ENCODE peak calls at places on chromosomes 5 and 9, in five cellular contexts. L is epithelial cell of esophagus, H is iPS-NIHi11, D is NCI-H1930, V is Calu3. P is an unnamed sample.

GRCh38 chr5:68274847-68275700 is 59.5 kb downstream of the PIK3R1 start:
- DNase-seq in H (no peak), D (no peak), V (no peak), L (no peak), P (no peak)

GRCh38 chr9:135224921-135225541 is 137.6 kb downstream of the OLFM1 start:
- DNase-seq in D (no peak), V (no peak), H (no peak), L (no peak), P (no peak)

GRCh38 chr9:74366111-74366510 is 131.0 kb upstream of the RORB start:
- DNase-seq in H (no peak), D (no peak), V (no peak), L (no peak), P (no peak)

GRCh38 chr5:158699336-158699735 is 400.4 kb downstream of the EBF1 start:
- DNase-seq in V (no peak), D (no peak), H (no peak), L (no peak), P (no peak)

GRCh38 chr9:135888766-135889394 is 18.5 kb downstream of the CAMSAP1 start:
- DNase-seq in D (no peak), V (no peak), H (no peak), L (peak), P (no peak)

GRCh38 chr5:136133416-136134383 is 1.1 kb downstream of the SMAD5 start:
- DNase-seq in L (peak), D (no peak), H (peak), V (peak), P (peak)

GRCh38 chr5:150001660-150002493 is 1.3 kb downstream of the HMGXB3 start:
- DNase-seq in H (peak), L (peak), V (peak), D (no peak), P (peak)

GRCh38 chr5:13511442-13511841 is 433.0 kb downstream of the DNAH5 start:
- DNase-seq in L (peak), D (peak), H (no peak), V (no peak), P (no peak)

GRCh38 chr5:761854-762685 is 22.5 kb downstream of the ZDHHC11B start:
- DNase-seq in V (no peak), L (no peak), D (no peak), H (peak), P (no peak)

GRCh38 chr9:113471143-113471542 is 7.6 kb downstream of the RGS3 start:
- DNase-seq in H (no peak), L (no peak), D (no peak), V (no peak), P (no peak)

GRCh38 chr9:137787786-137788505 is 89.6 kb upstream of the CACNA1B start:
- DNase-seq in D (no peak), V (no peak), H (no peak), L (no peak), P (no peak)

GRCh38 chr5:173228639-173229380 is 6.2 kb downstream of the NKX2-5 start:
- DNase-seq in V (no peak), L (no peak), D (no peak), H (no peak), P (no peak)

GRCh38 chr5:143247134-143247815 is 156.2 kb downstream of the NR3C1 start:
- DNase-seq in V (no peak), D (no peak), H (no peak), L (no peak), P (no peak)

GRCh38 chr5:115939059-115939458 is 23.2 kb upstream of the LVRN start:
- DNase-seq in D (no peak), L (no peak), V (no peak), H (no peak), P (no peak)

GRCh38 chr5:65050140-65050539 is 281.4 kb downstream of the CWC27 start:
- DNase-seq in H (no peak), V (no peak), L (no peak), D (no peak), P (no peak)

GRCh38 chr5:25553082-25553481 is 908.3 kb upstream of the CDH10 start:
- DNase-seq in L (no peak), V (no peak), H (no peak), D (no peak), P (no peak)

GRCh38 chr5:123786411-123786810 is 274.4 kb downstream of the CSNK1G3 start:
- DNase-seq in L (no peak), V (no peak), D (peak), H (no peak), P (no peak)

GRCh38 chr9:114060070-114060469 is 18.0 kb downstream of the AMBP start:
- DNase-seq in H (no peak), L (no peak), D (no peak), V (no peak), P (no peak)

GRCh38 chr9:3963266-3964019 is 336.4 kb downstream of the GLIS3 start:
- DNase-seq in L (peak), V (no peak), D (no peak), H (no peak), P (peak)

GRCh38 chr9:76559283-76559682 is 100.3 kb downstream of the GCNT1 start:
- DNase-seq in D (no peak), H (no peak), L (no peak), V (no peak), P (no peak)

GRCh38 chr9:114746591-114746990 is 59.2 kb downstream of the TNFSF15 start:
- DNase-seq in H (no peak), V (no peak), L (no peak), D (peak), P (no peak)

GRCh38 chr9:124263800-124264426 is 6.2 kb downstream of the NEK6 start:
- DNase-seq in D (no peak), H (no peak), L (no peak), V (no peak), P (peak)

GRCh38 chr5:35855221-35855620 is 1.5 kb upstream of the IL7R start:
- DNase-seq in H (no peak), V (no peak), D (no peak), L (no peak), P (peak)

GRCh38 chr5:168165977-168166376 is 125.5 kb upstream of the WWC1 start:
- DNase-seq in D (no peak), V (no peak), H (no peak), L (no peak), P (no peak)

GRCh38 chr5:168647083-168647482 is 67.9 kb upstream of the PANK3 start:
- DNase-seq in V (peak), L (peak), H (no peak), D (no peak), P (peak)

GRCh38 chr9:98445576-98445975 is 190.1 kb upstream of the TBC1D2 start:
- DNase-seq in V (no peak), H (no peak), D (no peak), L (no peak), P (no peak)

GRCh38 chr5:151937851-151938250 is 13.2 kb upstream of the GLRA1 start:
- DNase-seq in V (no peak), L (no peak), H (no peak), D (no peak), P (no peak)

GRCh38 chr5:133252133-133252480 is 200.3 kb downstream of the HSPA4 start:
- DNase-seq in D (no peak), H (peak), L (no peak), V (no peak), P (no peak)

GRCh38 chr5:169071-169727 is 22.1 kb upstream of the LRRC14B start:
- DNase-seq in H (no peak), V (no peak), D (no peak), L (no peak), P (no peak)

GRCh38 chr5:79932510-79933504 is 58.3 kb downstream of the MTX3 start:
- DNase-seq in D (no peak), L (peak), H (no peak), V (no peak), P (no peak)

GRCh38 chr5:40429258-40430111 is 250.2 kb upstream of the PTGER4 start:
- DNase-seq in L (peak), H (no peak), D (no peak), V (no peak), P (no peak)

GRCh38 chr5:146337264-146337904 is 1.3 kb upstream of the POU4F3 start:
- DNase-seq in L (no peak), D (no peak), V (no peak), H (no peak), P (no peak)

GRCh38 chr5:88824892-88825781 is 57.8 kb downstream of the MEF2C start:
- DNase-seq in H (no peak), V (no peak), D (no peak), L (no peak), P (no peak)

GRCh38 chr5:124665625-124666024 is 80.8 kb downstream of the ZNF608 start:
- DNase-seq in V (no peak), D (no peak), H (no peak), L (no peak), P (no peak)

GRCh38 chr5:57450991-57451876 is 31.4 kb downstream of the ACTBL2 start:
- DNase-seq in L (peak), D (no peak), H (no peak), V (no peak), P (peak)

GRCh38 chr9:130872912-130873503 is 23.6 kb downstream of the QRFP start:
- DNase-seq in V (no peak), D (no peak), L (no peak), H (no peak), P (no peak)

GRCh38 chr5:61468483-61468865 is 136.4 kb downstream of the ZSWIM6 start:
- DNase-seq in H (no peak), D (no peak), L (no peak), V (no peak), P (no peak)